ENCODE peak calls at places on chromosomes 7 and 10, in five cellular contexts. One of them, this sample, is unnamed.
A peak's percentile ranks its signal among the peaks of the same experiment; 100 is the strongest.

GRCh38 chr7:105654994-105655900 is 74.0 kb upstream of the EFCAB10 start:
- DNase-seq in GM12891: no peak
- DNase-seq in K562: peak; percentile 54
- DNase-seq in HepG2: no peak
- DNase-seq in GM12878: no peak
- DNase-seq in this sample: no peak

GRCh38 chr10:131924982-131925649 is 24.3 kb downstream of the PPP2R2D start:
- DNase-seq in GM12891: no peak
- DNase-seq in K562: no peak
- DNase-seq in GM12878: no peak
- DNase-seq in HepG2: no peak
- DNase-seq in this sample: no peak

GRCh38 chr7:149778327-149778637 is 4.9 kb upstream of the ZNF467 start:
- DNase-seq in HepG2: no peak
- DNase-seq in K562: no peak
- DNase-seq in GM12878: no peak
- DNase-seq in GM12891: no peak
- DNase-seq in this sample: no peak

GRCh38 chr10:97759157-97759980 is 12.4 kb downstream of the SFRP5 start:
- DNase-seq in GM12878: no peak
- DNase-seq in GM12891: peak; percentile 67
- DNase-seq in HepG2: peak; percentile 79
- DNase-seq in K562: peak; percentile 66
- DNase-seq in this sample: peak; percentile 71

GRCh38 chr7:151243411-151244155 is 4.9 kb downstream of the SMARCD3 start:
- DNase-seq in K562: no peak
- DNase-seq in GM12878: no peak
- DNase-seq in HepG2: no peak
- DNase-seq in GM12891: peak; percentile 67
- DNase-seq in this sample: no peak

GRCh38 chr7:157656195-157656769 is 319.5 kb downstream of the DNAJB6 start:
- DNase-seq in HepG2: no peak
- DNase-seq in K562: no peak
- DNase-seq in GM12878: no peak
- DNase-seq in GM12891: no peak
- DNase-seq in this sample: no peak

GRCh38 chr10:5585517-5586222 is 60.9 kb downstream of the CALML3 start:
- DNase-seq in K562: no peak
- DNase-seq in HepG2: peak; percentile 31
- DNase-seq in GM12891: no peak
- DNase-seq in GM12878: no peak
- DNase-seq in this sample: no peak

GRCh38 chr7:13628231-13629001 is 361.1 kb downstream of the ETV1 start:
- DNase-seq in GM12878: no peak
- DNase-seq in K562: no peak
- DNase-seq in HepG2: no peak
- DNase-seq in GM12891: no peak
- DNase-seq in this sample: no peak

GRCh38 chr7:95906871-95907270 is 134.5 kb downstream of the DYNC1I1 start:
- DNase-seq in HepG2: no peak
- DNase-seq in K562: no peak
- DNase-seq in GM12878: no peak
- DNase-seq in GM12891: no peak
- DNase-seq in this sample: no peak

GRCh38 chr10:35533565-35533964 is 71.6 kb upstream of the GJD4 start:
- DNase-seq in HepG2: no peak
- DNase-seq in GM12891: no peak
- DNase-seq in K562: peak; percentile 77
- DNase-seq in GM12878: no peak
- DNase-seq in this sample: no peak

GRCh38 chr7:28032738-28033380 is 147.7 kb downstream of the JAZF1 start:
- DNase-seq in GM12891: no peak
- DNase-seq in K562: peak; percentile 9
- DNase-seq in HepG2: no peak
- DNase-seq in GM12878: no peak
- DNase-seq in this sample: no peak

GRCh38 chr10:48667960-48668541 is 16.6 kb upstream of the WDFY4 start:
- DNase-seq in HepG2: no peak
- DNase-seq in K562: no peak
- DNase-seq in GM12891: no peak
- DNase-seq in GM12878: peak; percentile 94
- DNase-seq in this sample: no peak

GRCh38 chr10:102744374-102745051 is 765 bp downstream of the WBP1L start:
- DNase-seq in GM12878: no peak
- DNase-seq in HepG2: no peak
- DNase-seq in K562: peak; percentile 47
- DNase-seq in GM12891: no peak
- DNase-seq in this sample: no peak

GRCh38 chr7:46545790-46546189 is 624.7 kb upstream of the IGFBP3 start:
- DNase-seq in K562: no peak
- DNase-seq in HepG2: peak; percentile 64
- DNase-seq in GM12878: no peak
- DNase-seq in GM12891: no peak
- DNase-seq in this sample: no peak

GRCh38 chr7:64558781-64559180 is 4.1 kb downstream of the ZNF680 start:
- DNase-seq in GM12891: no peak
- DNase-seq in GM12878: no peak
- DNase-seq in HepG2: no peak
- DNase-seq in K562: no peak
- DNase-seq in this sample: no peak

GRCh38 chr10:11724938-11725776 is 17.0 kb upstream of the ECHDC3 start:
- DNase-seq in K562: peak; percentile 81
- DNase-seq in GM12878: peak; percentile 60
- DNase-seq in HepG2: peak; percentile 80
- DNase-seq in GM12891: peak; percentile 58
- DNase-seq in this sample: peak; percentile 50

GRCh38 chr10:131820626-131821025 is 80.2 kb upstream of the PPP2R2D start:
- DNase-seq in GM12891: no peak
- DNase-seq in GM12878: no peak
- DNase-seq in HepG2: no peak
- DNase-seq in K562: no peak
- DNase-seq in this sample: no peak

GRCh38 chr7:106277976-106278375 is 6.8 kb downstream of the NAMPT start:
- DNase-seq in GM12878: no peak
- DNase-seq in K562: no peak
- DNase-seq in GM12891: no peak
- DNase-seq in HepG2: no peak
- DNase-seq in this sample: no peak

GRCh38 chr10:60414877-60415585 is 25.4 kb upstream of the ANK3 start:
- DNase-seq in GM12878: no peak
- DNase-seq in HepG2: no peak
- DNase-seq in K562: no peak
- DNase-seq in GM12891: no peak
- DNase-seq in this sample: no peak
- TF ChIP-seq TAF1 in GM12878: no peak
- TF ChIP-seq TAF1 in HepG2: no peak
- TF ChIP-seq TAF1 in K562: no peak
- TF ChIP-seq TAF1 in GM12891: no peak
- TF ChIP-seq TAF1 in this sample: no peak

DNA sequence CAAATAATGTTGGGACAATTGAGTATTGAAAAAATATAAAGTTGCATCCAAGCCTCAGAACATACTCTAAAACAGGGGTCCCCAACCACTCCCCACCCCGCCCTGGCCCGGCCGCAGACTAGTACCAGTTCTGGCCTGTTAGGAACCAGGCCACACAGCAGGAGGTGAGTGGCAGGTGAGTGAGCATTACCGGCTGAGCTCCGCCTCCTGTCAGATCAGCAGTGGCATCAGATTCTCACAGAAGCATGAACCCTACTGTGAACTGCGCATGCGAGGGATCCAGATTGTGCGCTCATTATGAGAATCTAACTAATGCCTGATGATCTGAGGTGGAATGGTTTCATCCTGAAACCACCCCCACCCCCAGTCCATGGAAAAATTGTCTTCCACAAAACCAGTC is 19.4 kb downstream of the HIPK2 start:
- DNase-seq in HepG2: no peak
- DNase-seq in K562: no peak
- DNase-seq in GM12878: no peak
- DNase-seq in GM12891: no peak
- DNase-seq in this sample: no peak
- TF ChIP-seq POLR2A in HepG2: no peak
- TF ChIP-seq POLR2A in K562: no peak
- TF ChIP-seq POLR2A in GM12878: no peak
- TF ChIP-seq POLR2A in GM12891: no peak
- TF ChIP-seq POLR2A in this sample: no peak

DNA sequence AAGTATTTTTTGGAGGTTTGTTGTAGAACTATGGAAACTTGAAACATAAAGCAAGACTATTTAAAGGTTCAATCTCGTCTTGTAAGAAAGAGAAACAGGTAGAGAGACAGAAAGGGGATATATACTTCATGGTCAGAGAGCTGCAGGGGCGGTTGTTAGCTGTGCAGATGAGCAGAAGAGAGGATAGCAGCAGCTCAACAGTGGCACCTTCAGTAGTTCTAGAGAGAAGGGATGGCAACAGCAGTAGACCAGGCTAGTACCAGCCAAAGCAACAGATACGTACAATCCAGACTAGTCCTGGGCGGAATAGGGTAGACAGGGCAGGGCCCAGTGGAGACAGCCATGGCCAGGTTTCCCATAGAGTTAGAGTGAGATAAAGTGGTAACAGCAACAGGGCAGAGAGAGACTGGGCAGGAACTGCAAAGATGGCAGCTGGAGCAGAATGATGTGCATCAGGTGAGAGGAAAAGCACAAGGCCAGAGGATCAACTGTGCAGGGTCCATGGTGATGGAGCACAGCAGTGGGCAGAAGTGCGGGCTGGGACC is 145.2 kb downstream of the FRMD4A start:
- DNase-seq in K562: peak; percentile 85
- DNase-seq in GM12878: peak; percentile 86
- DNase-seq in HepG2: peak; percentile 84
- DNase-seq in GM12891: peak; percentile 35
- DNase-seq in this sample: peak; percentile 33
- TF ChIP-seq POLR2AphosphoS5 in K562: peak; percentile 100
- TF ChIP-seq POLR2AphosphoS5 in GM12878: peak; percentile 100
- TF ChIP-seq POLR2AphosphoS5 in HepG2: peak; percentile 98
- TF ChIP-seq POLR2AphosphoS5 in GM12891: peak; percentile 100
- TF ChIP-seq POLR2AphosphoS5 in this sample: peak; percentile 100

GRCh38 chr10:67521546-67521945 is 174.4 kb downstream of the CTNNA3 start:
- DNase-seq in HepG2: no peak
- DNase-seq in GM12891: no peak
- DNase-seq in GM12878: no peak
- DNase-seq in K562: no peak
- DNase-seq in this sample: no peak

GRCh38 chr10:67527351-67527750 is 168.6 kb downstream of the CTNNA3 start:
- DNase-seq in GM12878: no peak
- DNase-seq in HepG2: no peak
- DNase-seq in GM12891: no peak
- DNase-seq in K562: no peak
- DNase-seq in this sample: no peak
- TF ChIP-seq TAF1 in GM12878: no peak
- TF ChIP-seq TAF1 in HepG2: no peak
- TF ChIP-seq TAF1 in GM12891: no peak
- TF ChIP-seq TAF1 in K562: no peak
- TF ChIP-seq TAF1 in this sample: no peak

GRCh38 chr10:63630085-63630927 is 109.1 kb downstream of the REEP3 start:
- DNase-seq in HepG2: peak; percentile 69
- DNase-seq in K562: peak; percentile 98
- DNase-seq in GM12891: peak; percentile 63
- DNase-seq in GM12878: peak; percentile 43
- DNase-seq in this sample: peak; percentile 68
- TF ChIP-seq POLR2A in HepG2: no peak
- TF ChIP-seq POLR2A in K562: peak; percentile 75
- TF ChIP-seq POLR2A in GM12891: peak; percentile 27
- TF ChIP-seq POLR2A in GM12878: peak; percentile 73
- TF ChIP-seq POLR2A in this sample: peak; percentile 55